ENCODE peak calls at places on chromosomes 3 and 15, in nine cellular contexts. T, I, W, Q, J, F, S, X and O are unnamed samples.
A peak's percentile ranks its signal among the peaks of the same experiment; 100 is the strongest.

GRCh38 chr3:57048052-57048671 is 12.3 kb upstream of the SPATA12 start:
- DNase-seq in T (no peak), I (no peak), W (no peak), Q (no peak), J (no peak), F (no peak), S (peak; percentile 35), X (peak; percentile 92), O (peak; percentile 27)

GRCh38 chr3:88149146-88149515 is 628 bp upstream of the C3orf38 start:
- DNase-seq in T (peak; percentile 27), I (no peak), W (no peak), Q (no peak), J (peak; percentile 13), F (no peak), S (peak; percentile 41), X (peak; percentile 3), O (no peak)

GRCh38 chr3:133089906-133090305 is 51.7 kb downstream of the TMEM108 start:
- DNase-seq in T (no peak), I (no peak), W (no peak), Q (no peak), J (no peak), F (no peak), S (no peak), X (no peak), O (no peak)

GRCh38 chr3:36774072-36774471 is 9.7 kb upstream of the DCLK3 start:
- DNase-seq in T (no peak), I (no peak), W (peak; percentile 50), Q (no peak), J (no peak), F (no peak), S (no peak), X (no peak), O (no peak)

GRCh38 chr3:56456117-56456516 is 12.2 kb downstream of the ERC2 start:
- DNase-seq in T (no peak), I (no peak), W (no peak), Q (no peak), J (no peak), F (no peak), S (no peak), X (no peak), O (no peak)

GRCh38 chr3:101509811-101510210 is 3.2 kb downstream of the SENP7 start:
- DNase-seq in T (peak; percentile 17), I (no peak), W (peak; percentile 37), Q (no peak), J (peak; percentile 38), F (no peak), S (no peak), X (no peak), O (no peak)

GRCh38 chr3:45464336-45464809 is 76.0 kb downstream of the LARS2 start:
- DNase-seq in T (no peak), I (peak; percentile 19), W (no peak), Q (peak; percentile 59), J (no peak), F (peak; percentile 11), S (no peak), X (no peak), O (peak; percentile 63)

GRCh38 chr3:184565421-184566211 is 4.0 kb downstream of the EPHB3 start:
- DNase-seq in T (peak; percentile 93), I (no peak), W (peak; percentile 70), Q (no peak), J (peak; percentile 67), F (no peak), S (peak; percentile 45), X (no peak), O (peak; percentile 68)

GRCh38 chr3:61439116-61439459 is 122.3 kb upstream of the PTPRG start:
- DNase-seq in T (no peak), I (no peak), W (no peak), Q (no peak), J (no peak), F (no peak), S (peak; percentile 32), X (no peak), O (no peak)

GRCh38 chr3:149016242-149016641 is 24.9 kb downstream of the GYG1 start:
- DNase-seq in T (no peak), I (no peak), W (no peak), Q (no peak), J (no peak), F (no peak), S (no peak), X (no peak), O (no peak)

GRCh38 chr15:88920186-88920891 is 7.2 kb upstream of the MFGE8 start:
- DNase-seq in T (peak; percentile 62), I (no peak), W (peak; percentile 59), Q (no peak), J (no peak), F (no peak), S (no peak), X (no peak), O (no peak)

GRCh38 chr3:36993326-36994283 is at the start of gene MLH1:
- DNase-seq in T (peak; percentile 91), I (peak; percentile 95), W (peak; percentile 89), Q (peak; percentile 99), J (peak; percentile 98), F (peak; percentile 95), S (no peak), X (no peak), O (no peak)

GRCh38 chr15:66147440-66147839 is 106.1 kb downstream of the MEGF11 start:
- DNase-seq in T (no peak), I (no peak), W (no peak), Q (no peak), J (no peak), F (no peak), S (no peak), X (no peak), O (no peak)

GRCh38 chr3:63532521-63532920 is 120.0 kb upstream of the SNTN start:
- DNase-seq in T (no peak), I (no peak), W (no peak), Q (no peak), J (no peak), F (no peak), S (no peak), X (no peak), O (no peak)

GRCh38 chr3:147394168-147394941 is 12.0 kb downstream of the ZIC4 start:
- DNase-seq in T (peak; percentile 49), I (no peak), W (no peak), Q (no peak), J (no peak), F (no peak), S (no peak), X (no peak), O (no peak)

GRCh38 chr3:30539772-30540171 is 66.6 kb upstream of the TGFBR2 start:
- DNase-seq in T (peak; percentile 35), I (no peak), W (no peak), Q (no peak), J (no peak), F (no peak), S (no peak), X (no peak), O (no peak)

GRCh38 chr15:89090791-89091666 is 2.8 kb downstream of the ABHD2 start:
- DNase-seq in T (peak; percentile 79), I (peak; percentile 65), W (peak; percentile 74), Q (peak; percentile 52), J (no peak), F (peak; percentile 31), S (no peak), X (peak; percentile 16), O (no peak)

GRCh38 chr15:31330836-31331235 is 4.2 kb downstream of the KLF13 start:
- DNase-seq in T (no peak), I (no peak), W (no peak), Q (no peak), J (no peak), F (no peak), S (no peak), X (no peak), O (no peak)

GRCh38 chr3:194162817-194163584 is 27.1 kb downstream of the HES1 start:
- DNase-seq in T (no peak), I (no peak), W (no peak), Q (no peak), J (no peak), F (no peak), S (no peak), X (no peak), O (no peak)

GRCh38 chr15:58274885-58275284 is 136.7 kb downstream of the AQP9 start:
- DNase-seq in T (no peak), I (no peak), W (no peak), Q (no peak), J (no peak), F (no peak), S (no peak), X (no peak), O (peak; percentile 23)

GRCh38 chr3:27993061-27993460 is 248.4 kb upstream of the CMC1 start:
- DNase-seq in T (no peak), I (no peak), W (no peak), Q (no peak), J (no peak), F (no peak), S (peak; percentile 19), X (peak; percentile 95), O (no peak)

GRCh38 chr15:101100118-101100517 is 151.7 kb downstream of the CHSY1 start:
- DNase-seq in T (no peak), I (no peak), W (no peak), Q (no peak), J (no peak), F (no peak), S (no peak), X (no peak), O (no peak)

GRCh38 chr3:180184806-180185205 is 148.1 kb upstream of the PEX5L start:
- DNase-seq in T (no peak), I (no peak), W (peak; percentile 34), Q (no peak), J (no peak), F (no peak), S (no peak), X (no peak), O (no peak)

GRCh38 chr15:62985768-62986167 is 56.8 kb upstream of the TPM1 start:
- DNase-seq in T (peak; percentile 92), I (no peak), W (no peak), Q (no peak), J (peak; percentile 79), F (no peak), S (no peak), X (no peak), O (no peak)

GRCh38 chr3:112365636-112366035 is 32.7 kb downstream of the CD200 start:
- DNase-seq in T (no peak), I (no peak), W (no peak), Q (no peak), J (no peak), F (no peak), S (no peak), X (no peak), O (no peak)

GRCh38 chr3:99683876-99684275 is 45.5 kb downstream of the COL8A1 start:
- DNase-seq in T (no peak), I (no peak), W (no peak), Q (no peak), J (no peak), F (no peak), S (no peak), X (no peak), O (no peak)

GRCh38 chr15:57235865-57236264 is 140.4 kb upstream of the CGNL1 start:
- DNase-seq in T (peak; percentile 18), I (no peak), W (no peak), Q (no peak), J (peak; percentile 69), F (no peak), S (peak; percentile 72), X (peak; percentile 95), O (no peak)

GRCh38 chr15:73982251-73982962 is 9.7 kb downstream of the STOML1 start:
- DNase-seq in T (peak; percentile 92), I (peak; percentile 55), W (peak; percentile 95), Q (no peak), J (peak; percentile 55), F (no peak), S (no peak), X (no peak), O (no peak)

GRCh38 chr3:139302084-139302800 is 41.6 kb upstream of the MRPS22 start:
- DNase-seq in T (peak; percentile 98), I (no peak), W (peak; percentile 94), Q (no peak), J (peak; percentile 94), F (no peak), S (no peak), X (no peak), O (no peak)

GRCh38 chr15:60101416-60101815 is 97.3 kb downstream of the FOXB1 start:
- DNase-seq in T (no peak), I (no peak), W (no peak), Q (no peak), J (no peak), F (no peak), S (no peak), X (no peak), O (no peak)

GRCh38 chr15:90165659-90166489 is 35.3 kb upstream of the SEMA4B start:
- DNase-seq in T (peak; percentile 100), I (no peak), W (peak; percentile 99), Q (no peak), J (peak; percentile 88), F (no peak), S (peak; percentile 79), X (no peak), O (peak; percentile 87)